ENCODE peak calls at places on chromosomes 2 and 18, in ten cellular contexts. P is B cell, A is cardiac fibroblast, M is neural crest cell, F is astrocyte of the spinal cord, K is kidney, U is H9, I is heart left ventricle, H is bronchial epithelial cell, L is AG04449. E is an unnamed sample.

GRCh38 chr2:66581461-66582363 is 146.8 kb downstream of the MEIS1 start:
- DNase-seq in P (peak; percentile 7), A (no peak), M (peak; percentile 33), F (no peak), K (peak; percentile 84), U (peak; percentile 63), I (no peak), H (no peak), L (no peak), E (no peak)

GRCh38 chr2:132469095-132469494 is 52.5 kb downstream of the GPR39 start:
- DNase-seq in P (no peak), A (no peak), M (no peak), F (no peak), K (no peak), U (no peak), I (no peak), H (no peak), L (no peak), E (no peak)

GRCh38 chr18:8747440-8747937 is 42.1 kb downstream of the MTCL1 start:
- DNase-seq in P (no peak), A (peak; percentile 92), M (no peak), F (peak; percentile 93), K (no peak), U (no peak), I (no peak), H (peak; percentile 62), L (peak; percentile 97), E (no peak)

GRCh38 chr2:227115761-227116160 is 48.2 kb downstream of the COL4A4 start:
- DNase-seq in P (no peak), A (no peak), M (no peak), F (no peak), K (no peak), U (no peak), I (no peak), H (no peak), L (no peak), E (no peak)

GRCh38 chr2:30282721-30283120 is 51.4 kb downstream of the LBH start:
- DNase-seq in P (peak; percentile 23), A (no peak), M (no peak), F (no peak), K (no peak), U (no peak), I (no peak), H (no peak), L (no peak), E (no peak)

GRCh38 chr2:69368588-69368987 is 18.4 kb downstream of the GFPT1 start:
- DNase-seq in P (no peak), A (no peak), M (no peak), F (no peak), K (no peak), U (no peak), I (no peak), H (no peak), L (no peak), E (no peak)

GRCh38 chr2:238742066-238742465 is 105.8 kb upstream of the TWIST2 start:
- DNase-seq in P (no peak), A (no peak), M (no peak), F (no peak), K (no peak), U (no peak), I (no peak), H (no peak), L (no peak), E (no peak)

GRCh38 chr2:101710690-101711318 is 13.3 kb downstream of the MAP4K4 start:
- DNase-seq in P (no peak), A (peak; percentile 47), M (no peak), F (no peak), K (no peak), U (no peak), I (no peak), H (no peak), L (no peak), E (no peak)

GRCh38 chr18:48996901-48997463 is 46.2 kb upstream of the SMAD7 start:
- DNase-seq in P (no peak), A (peak; percentile 76), M (no peak), F (peak; percentile 93), K (peak; percentile 55), U (no peak), I (peak; percentile 38), H (peak; percentile 82), L (peak; percentile 74), E (no peak)

GRCh38 chr2:241775223-241776177 is 1.1 kb upstream of the GAL3ST2 start:
- DNase-seq in P (no peak), A (no peak), M (no peak), F (no peak), K (no peak), U (no peak), I (no peak), H (no peak), L (no peak), E (no peak)

GRCh38 chr2:6975988-6976387 is 58.8 kb downstream of the RNF144A start:
- DNase-seq in P (no peak), A (peak; percentile 23), M (no peak), F (peak; percentile 39), K (no peak), U (no peak), I (no peak), H (peak; percentile 76), L (no peak), E (no peak)

GRCh38 chr2:68340631-68341329 is 21.0 kb upstream of the CNRIP1 start:
- DNase-seq in P (no peak), A (no peak), M (no peak), F (no peak), K (no peak), U (no peak), I (no peak), H (no peak), L (no peak), E (no peak)

GRCh38 chr18:22136395-22136794 is 33.0 kb upstream of the GATA6 start:
- DNase-seq in P (no peak), A (peak; percentile 84), M (no peak), F (peak; percentile 46), K (no peak), U (no peak), I (no peak), H (peak; percentile 69), L (no peak), E (no peak)

GRCh38 chr2:38590053-38590452 is 12.7 kb downstream of the HNRNPLL start:
- DNase-seq in P (no peak), A (no peak), M (no peak), F (no peak), K (no peak), U (no peak), I (no peak), H (no peak), L (no peak), E (no peak)
- TF ChIP-seq CTCF in P (peak; percentile 25), A (peak; percentile 30), M (peak; percentile 58), F (peak; percentile 43), K (no peak), U (peak; percentile 39), I (no peak), H (no peak), L (no peak), E (peak; percentile 50)

DNA sequence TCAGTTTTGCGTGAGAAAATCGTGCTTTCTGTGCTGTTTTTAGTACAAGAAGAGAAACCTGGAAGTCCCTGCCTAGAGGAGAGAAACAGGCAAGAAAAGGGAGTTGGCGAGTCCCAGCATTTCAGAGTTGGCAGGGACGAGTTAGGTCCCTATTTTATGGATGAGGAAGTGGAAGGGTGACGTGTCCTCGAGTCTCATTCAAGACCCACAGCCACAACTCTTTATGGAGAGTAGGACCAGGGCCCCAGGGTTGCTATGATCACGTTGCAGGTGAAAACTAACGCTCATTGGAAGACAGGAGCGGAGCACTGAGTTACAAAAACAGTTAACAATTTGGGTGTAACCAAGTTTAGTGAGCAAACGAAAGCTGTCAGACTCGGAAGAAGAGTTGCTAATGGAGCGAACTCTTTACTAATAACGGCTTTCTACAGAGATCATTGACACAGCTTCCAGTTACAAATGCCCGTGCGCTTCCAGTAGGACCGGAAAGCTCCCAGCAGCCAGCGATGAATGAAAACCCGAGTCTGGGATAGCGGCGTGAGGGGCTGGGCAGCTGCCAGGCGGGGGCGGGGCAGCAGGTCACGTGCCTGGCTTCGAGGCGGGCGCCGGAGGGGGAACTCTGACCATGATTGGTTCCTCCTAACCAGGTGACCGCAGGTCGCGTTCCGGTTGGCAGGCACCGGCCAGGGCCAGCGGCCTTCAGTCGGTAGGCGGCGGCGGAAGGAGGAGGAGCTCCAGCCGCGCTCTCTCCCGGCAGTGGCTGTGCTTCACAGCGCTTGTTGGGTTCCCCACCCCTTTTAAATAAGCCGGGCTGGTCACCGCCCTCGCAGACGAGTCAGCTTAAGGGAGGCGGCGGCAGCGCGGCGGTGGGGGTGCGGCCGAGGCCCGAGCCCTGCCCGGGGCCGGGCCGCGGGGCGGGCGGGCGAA is at the start of gene CCNYL1:
- DNase-seq in P (peak; percentile 98), A (peak; percentile 99), M (peak; percentile 93), F (peak; percentile 100), K (peak; percentile 100), U (peak; percentile 100), I (peak; percentile 100), H (peak; percentile 96), L (peak; percentile 96), E (peak; percentile 98)
- TF ChIP-seq CTCF in P (no peak), A (peak; percentile 3), M (peak; percentile 35), F (peak; percentile 10), K (no peak), U (peak; percentile 9), I (peak; percentile 34), H (peak; percentile 20), L (no peak), E (no peak)

GRCh38 chr2:120110062-120110362 is 97.1 kb downstream of the EPB41L5 start:
- DNase-seq in P (no peak), A (no peak), M (no peak), F (no peak), K (no peak), U (no peak), I (no peak), H (no peak), L (no peak), E (no peak)

GRCh38 chr2:120108049-120108448 is 95.2 kb downstream of the EPB41L5 start:
- DNase-seq in P (no peak), A (peak; percentile 88), M (no peak), F (peak; percentile 88), K (no peak), U (no peak), I (no peak), H (peak; percentile 94), L (peak; percentile 17), E (no peak)

GRCh38 chr2:120108749-120109148 is 95.9 kb downstream of the EPB41L5 start:
- DNase-seq in P (no peak), A (peak; percentile 50), M (no peak), F (peak; percentile 42), K (no peak), U (no peak), I (no peak), H (peak; percentile 83), L (no peak), E (no peak)

GRCh38 chr2:120110507-120110906 is 97.6 kb downstream of the EPB41L5 start:
- DNase-seq in P (no peak), A (no peak), M (no peak), F (no peak), K (no peak), U (no peak), I (no peak), H (no peak), L (no peak), E (no peak)

GRCh38 chr2:120109186-120110061 is 96.5 kb downstream of the EPB41L5 start:
- DNase-seq in P (peak; percentile 33), A (peak; percentile 73), M (no peak), F (peak; percentile 58), K (no peak), U (no peak), I (no peak), H (peak; percentile 54), L (no peak), E (no peak)
- TF ChIP-seq CTCF in P (peak; percentile 68), A (peak; percentile 50), M (peak; percentile 61), F (peak; percentile 31), K (peak; percentile 17), U (peak; percentile 18), I (peak; percentile 55), H (peak; percentile 34), L (peak; percentile 24), E (peak; percentile 54)

GRCh38 chr2:209977386-209978239 is 24.8 kb upstream of the RPE start:
- DNase-seq in P (peak; percentile 56), A (peak; percentile 61), M (no peak), F (peak; percentile 50), K (no peak), U (no peak), I (no peak), H (peak; percentile 51), L (no peak), E (no peak)
- TF ChIP-seq CTCF in P (peak; percentile 91), A (peak; percentile 38), M (peak; percentile 76), F (peak; percentile 28), K (peak; percentile 61), U (peak; percentile 69), I (peak; percentile 77), H (peak; percentile 27), L (peak; percentile 5), E (peak; percentile 65)

E was measured in activated CD8-positive, alpha-beta T cell treated with anti-CD3 and anti-CD28 coated beads for 36 hours.